ENCODE peak calls at places on chromosomes 11 and 22, in nine cellular contexts. U is HCT116, K is cardiac muscle cell, Z is right lobe of liver, V is GM23338, B is RWPE2, A is neural progenitor cell, I is upper lobe of right lung, P is body of pancreas. D is an unnamed sample. For H3K4me1, the result is how much of the 10 kb centered on the place peaks cover.

GRCh38 chr11:44776840-44777536 is 50.2 kb downstream of the TSPAN18 start:
- DNase-seq in U (no peak), K (no peak), Z (peak), V (no peak), B (no peak), A (no peak), I (no peak), P (no peak), D (peak)

GRCh38 chr11:102664001-102664752 is 39.0 kb upstream of the MMP20 start:
- DNase-seq in U (peak), K (peak), Z (no peak), V (peak), B (no peak), A (peak), I (no peak), P (no peak), D (no peak)

GRCh38 chr11:22244986-22245592 is 52.2 kb downstream of the ANO5 start:
- DNase-seq in U (peak), K (peak), Z (peak), V (peak), B (no peak), A (peak), I (no peak), P (peak), D (no peak)

GRCh38 chr22:39814899-39815298 is 78.7 kb downstream of the ENTHD1 start:
- DNase-seq in U (no peak), K (peak), Z (no peak), V (no peak), B (no peak), A (no peak), I (no peak), P (no peak), D (no peak)

GRCh38 chr11:81222491-81222890 is 1511.2 kb downstream of the FAM181B start:
- DNase-seq in U (no peak), K (no peak), Z (no peak), V (peak), B (no peak), A (peak), I (no peak), P (no peak), D (no peak)

GRCh38 chr22:49423125-49423650 is 404.5 kb downstream of the BRD1 start:
- DNase-seq in U (no peak), K (no peak), Z (peak), V (no peak), B (no peak), A (no peak), I (no peak), P (no peak), D (no peak)

GRCh38 chr22:49997221-49997599 is 15.4 kb downstream of the IL17REL start:
- DNase-seq in U (no peak), K (no peak), Z (no peak), V (no peak), B (peak), A (no peak), I (peak), P (no peak), D (peak)

GRCh38 chr11:68337399-68337835 is 25.0 kb downstream of the LRP5 start:
- DNase-seq in U (no peak), K (no peak), Z (no peak), V (no peak), B (no peak), A (no peak), I (no peak), P (no peak), D (no peak)

GRCh38 chr11:72661486-72661885 is 12.7 kb downstream of the PDE2A start:
- DNase-seq in U (no peak), K (no peak), Z (no peak), V (no peak), B (no peak), A (no peak), I (no peak), P (no peak), D (no peak)

GRCh38 chr11:85886089-85887056 is 31.2 kb downstream of the CCDC83 start:
- DNase-seq in U (no peak), K (peak), Z (no peak), V (no peak), B (no peak), A (no peak), I (no peak), P (no peak), D (no peak)

GRCh38 chr22:37258005-37258790 is 14.1 kb upstream of the RAC2 start:
- DNase-seq in U (no peak), K (no peak), Z (no peak), V (peak), B (no peak), A (no peak), I (peak), P (no peak), D (no peak)

GRCh38 chr11:71059662-71060061 is 192.7 kb downstream of the SHANK2 start:
- DNase-seq in U (no peak), K (no peak), Z (no peak), V (no peak), B (no peak), A (no peak), I (no peak), P (no peak), D (no peak)

GRCh38 chr11:71064183-71064582 is 188.2 kb downstream of the SHANK2 start:
- DNase-seq in U (no peak), K (no peak), Z (no peak), V (no peak), B (no peak), A (no peak), I (no peak), P (no peak), D (no peak)

GRCh38 chr11:71060358-71060757 is 192.0 kb downstream of the SHANK2 start:
- DNase-seq in U (no peak), K (no peak), Z (no peak), V (no peak), B (no peak), A (no peak), I (no peak), P (no peak), D (no peak)

GRCh38 chr11:71063129-71063528 is 189.2 kb downstream of the SHANK2 start:
- DNase-seq in U (no peak), K (no peak), Z (no peak), V (no peak), B (no peak), A (no peak), I (no peak), P (no peak), D (no peak)

DNA sequence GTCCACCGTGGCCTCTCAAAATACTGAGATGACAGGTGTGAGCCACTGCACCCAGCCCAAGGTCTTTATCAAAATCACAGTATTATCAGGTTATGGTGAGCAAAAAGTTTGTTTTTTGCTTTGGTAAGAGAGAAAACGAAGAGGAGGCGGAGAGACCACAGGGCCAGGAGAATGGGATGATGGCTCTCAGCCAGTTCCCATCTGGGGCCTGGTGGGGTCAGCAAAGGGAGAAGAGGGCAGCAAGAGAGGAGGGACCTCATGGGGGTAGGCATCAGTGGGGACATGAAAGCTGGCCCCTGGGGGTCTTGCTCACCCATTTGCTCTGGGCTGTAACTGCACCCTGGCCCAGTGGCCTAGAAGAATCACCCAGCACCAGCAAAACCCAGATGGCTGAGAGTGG is 190.2 kb downstream of the SHANK2 start:
- DNase-seq in U (no peak), K (no peak), Z (no peak), V (peak), B (no peak), A (no peak), I (no peak), P (no peak), D (no peak)
- TF ChIP-seq CTCF in U (peak), K (no peak), Z (no peak), V (peak), B (no peak), A (no peak), I (no peak), P (no peak), D (no peak)

GRCh38 chr11:73969991-73970800 is 12.4 kb downstream of the UCP2 start:
- DNase-seq in U (no peak), K (no peak), Z (no peak), V (no peak), B (no peak), A (no peak), I (no peak), P (no peak), D (peak)

GRCh38 chr11:73972187-73972586 is 10.5 kb downstream of the UCP2 start:
- DNase-seq in U (no peak), K (no peak), Z (no peak), V (no peak), B (no peak), A (no peak), I (no peak), P (no peak), D (peak)

GRCh38 chr11:73972620-73973449 is 9.8 kb downstream of the UCP2 start:
- DNase-seq in U (no peak), K (no peak), Z (no peak), V (no peak), B (no peak), A (no peak), I (no peak), P (no peak), D (peak)

GRCh38 chr11:73969091-73969490 is 13.6 kb downstream of the UCP2 start:
- DNase-seq in U (no peak), K (no peak), Z (no peak), V (no peak), B (no peak), A (no peak), I (no peak), P (no peak), D (peak)

DNA sequence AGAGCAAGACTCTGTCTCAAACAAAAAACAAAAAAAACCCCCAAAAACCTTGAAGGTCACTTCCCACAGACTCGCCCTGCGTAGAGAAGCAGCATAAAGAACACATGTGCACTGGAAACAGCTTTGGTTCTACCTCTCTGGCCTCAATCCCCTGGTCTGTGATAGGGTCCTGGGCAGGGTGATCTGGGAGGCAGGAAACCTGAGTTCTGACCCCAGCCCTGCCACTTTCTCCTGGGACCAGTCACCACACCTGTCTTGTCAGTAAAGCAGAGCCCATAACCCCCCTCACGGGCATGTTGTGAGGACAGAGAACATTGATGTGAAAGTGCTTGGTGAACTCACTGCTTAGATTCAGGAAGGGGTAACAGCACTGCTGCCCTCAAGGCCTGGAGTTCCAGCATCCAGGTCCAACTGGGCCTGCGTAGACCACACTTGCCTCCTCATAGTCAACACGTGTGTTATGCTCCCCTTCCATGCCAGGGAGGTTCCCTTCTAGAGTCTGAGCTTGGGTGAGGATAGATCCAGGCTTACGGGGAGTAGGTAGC is 11.4 kb downstream of the UCP2 start:
- DNase-seq in U (no peak), K (no peak), Z (no peak), V (no peak), B (no peak), A (no peak), I (no peak), P (no peak), D (peak)
- H3K4me1 ChIP-seq in U (under half), K (under half), Z (under half), V (under half), B (under half), A (under half), I (under half), P (under half), D (under half)

GRCh38 chr11:2975594-2975993 is 16.5 kb downstream of the NAP1L4 start:
- DNase-seq in U (peak), K (peak), Z (no peak), V (peak), B (no peak), A (peak), I (no peak), P (peak), D (no peak)
- TF ChIP-seq CTCF in U (peak), K (peak), Z (peak), V (peak), B (peak), A (peak), I (peak), P (peak), D (no peak)

GRCh38 chr11:1305063-1305495 is 4.4 kb downstream of the TOLLIP start:
- DNase-seq in U (no peak), K (no peak), Z (peak), V (no peak), B (no peak), A (no peak), I (no peak), P (no peak), D (no peak)
- H3K4me1 ChIP-seq in U (under half), K (under half), Z (under half), V (under half), B (under half), A (under half), I (half or more), P (half or more), D (half or more)

GRCh38 chr11:16981651-16982194 is 32.5 kb downstream of the PLEKHA7 start:
- DNase-seq in U (peak), K (peak), Z (no peak), V (peak), B (no peak), A (peak), I (no peak), P (peak), D (no peak)
- TF ChIP-seq CTCF in U (no peak), K (no peak), Z (no peak), V (no peak), B (no peak), A (no peak), I (no peak), P (no peak), D (no peak)

DNA sequence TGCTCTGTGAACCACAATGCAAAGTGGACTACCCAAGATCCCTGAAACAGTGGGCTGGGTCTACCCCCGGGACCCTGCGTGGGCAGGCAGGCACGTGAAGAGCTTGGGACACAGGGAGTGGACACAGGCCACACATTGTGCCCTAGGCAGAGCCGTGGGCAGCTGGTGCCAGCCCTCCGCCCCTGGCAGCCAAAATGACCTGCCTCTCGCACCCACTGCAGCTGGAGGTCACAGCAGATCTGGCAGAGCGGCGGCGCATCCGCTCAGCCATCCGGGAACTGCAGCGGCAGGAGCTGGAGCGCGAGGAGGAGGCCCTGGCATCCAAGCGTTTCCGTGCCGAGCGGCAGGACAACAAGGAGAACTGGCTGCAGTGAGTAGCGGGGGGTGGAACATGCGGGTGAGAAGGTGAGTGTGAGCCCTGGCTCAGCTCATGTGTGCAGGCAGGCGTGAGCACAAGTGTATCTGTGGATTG is 6.7 kb downstream of the SMTN start:
- DNase-seq in U (no peak), K (no peak), Z (no peak), V (no peak), B (no peak), A (no peak), I (no peak), P (no peak), D (no peak)
- H3K4me1 ChIP-seq in U (under half), K (under half), Z (under half), V (under half), B (under half), A (under half), I (under half), P (under half), D (under half)

DNA sequence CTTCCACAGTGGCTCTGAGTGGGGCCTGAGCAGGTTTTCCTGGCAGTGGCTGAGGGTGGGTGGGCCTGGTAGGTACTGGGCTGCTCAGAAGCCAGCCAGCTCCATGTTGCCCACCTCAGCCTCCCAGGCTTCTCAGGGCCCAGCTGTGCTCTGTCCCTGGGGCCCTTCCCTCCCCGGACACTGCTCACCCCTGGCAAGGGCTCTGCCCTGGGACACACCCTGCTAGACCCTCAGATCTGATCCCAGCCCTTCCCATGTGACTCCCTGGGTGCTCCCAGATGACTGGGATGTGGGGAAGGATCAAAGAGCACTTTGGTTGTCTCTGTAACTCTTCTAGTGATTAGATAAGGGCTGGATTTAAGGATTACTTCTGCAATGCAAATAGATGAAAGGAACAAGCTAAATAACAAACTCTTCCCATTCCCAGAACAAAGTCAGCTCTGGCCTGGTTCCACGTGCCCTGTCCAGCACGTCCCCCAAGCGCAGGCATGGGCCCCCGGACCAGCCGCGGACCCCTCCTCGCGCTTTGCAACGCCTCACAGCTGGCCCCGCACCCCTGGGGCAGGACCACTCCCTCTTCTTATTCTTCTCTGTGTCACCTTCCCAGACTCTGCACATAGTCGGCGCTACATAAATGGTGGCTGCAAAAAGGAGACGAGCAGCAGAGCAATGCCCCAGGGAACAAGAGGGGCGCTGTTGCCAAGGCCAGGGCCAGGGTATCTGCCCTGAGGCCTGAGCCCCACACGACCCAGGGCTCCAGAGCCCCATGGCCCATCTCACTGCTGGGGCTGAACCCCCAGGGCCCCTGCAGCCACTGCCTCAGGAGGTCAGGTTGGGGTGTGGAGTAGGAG is 5.7 kb upstream of the KRTAP5-6 start:
- DNase-seq in U (no peak), K (no peak), Z (peak), V (no peak), B (no peak), A (no peak), I (no peak), P (no peak), D (no peak)
- TF ChIP-seq CTCF in U (no peak), K (no peak), Z (no peak), V (peak), B (no peak), A (no peak), I (no peak), P (no peak), D (no peak)

GRCh38 chr11:76606102-76606793 is 64.3 kb downstream of the LRRC32 start:
- DNase-seq in U (no peak), K (peak), Z (no peak), V (no peak), B (no peak), A (no peak), I (no peak), P (no peak), D (no peak)
- H3K4me1 ChIP-seq in U (under half), K (under half), Z (under half), V (under half), B (under half), A (under half), I (under half), P (under half), D (under half)